ENCODE peak calls at places on chromosomes 11 and 22, in nine cellular contexts. S is testis; N is caudate nucleus; K is OCI-LY7; W is HCT116; M is brain microvascular endothelial cell; Y is aorta; H is tibial nerve; E is naive thymus-derived CD4-positive, alpha-beta T cell. V is an unnamed sample.
A peak's percentile ranks its signal among the peaks of the same experiment; 100 is the strongest.

GRCh38 chr11:77854838-77855237 is 33.9 kb downstream of the AAMDC start:
- DNase-seq in H (no peak), N (no peak), E (no peak), S (no peak), Y (no peak), M (no peak), K (peak; percentile 8), W (no peak), V (no peak)

GRCh38 chr22:31102441-31103081 is 4.8 kb downstream of the SELENOM start:
- DNase-seq in M (peak; percentile 78), W (no peak), S (no peak), Y (peak; percentile 94), H (peak; percentile 60), N (no peak), E (no peak), K (no peak), V (no peak)

GRCh38 chr22:44663256-44663999 is 38.6 kb upstream of the PRR5 start:
- DNase-seq in H (no peak), E (no peak), K (no peak), N (no peak), S (no peak), M (no peak), W (no peak), Y (peak; percentile 40), V (no peak)

GRCh38 chr11:119504366-119504765 is 81.4 kb upstream of the THY1 start:
- DNase-seq in W (no peak), K (no peak), N (no peak), S (no peak), Y (no peak), E (no peak), H (no peak), M (no peak), V (no peak)

GRCh38 chr11:72876147-72876546 is 61.9 kb downstream of the ATG16L2 start:
- DNase-seq in K (no peak), H (no peak), M (no peak), S (no peak), N (no peak), E (no peak), W (no peak), Y (no peak), V (no peak)

GRCh38 chr11:110091995-110092576 is 1.1 kb upstream of the ZC3H12C start:
- DNase-seq in N (no peak), W (peak; percentile 3), H (no peak), M (no peak), E (no peak), Y (no peak), K (no peak), S (peak; percentile 22), V (no peak)

GRCh38 chr11:60454212-60454611 is 1.4 kb upstream of the MS4A1 start:
- DNase-seq in H (no peak), K (peak; percentile 28), W (no peak), N (no peak), E (no peak), S (no peak), Y (no peak), M (no peak), V (no peak)

GRCh38 chr11:67664213-67664585 is 10.2 kb downstream of the ALDH3B2 start:
- DNase-seq in K (no peak), N (no peak), M (no peak), H (no peak), Y (no peak), E (no peak), W (no peak), S (no peak), V (no peak)

GRCh38 chr11:17218403-17218802 is 10.6 kb upstream of the PIK3C2A start:
- DNase-seq in H (no peak), N (no peak), K (no peak), M (no peak), S (no peak), Y (no peak), E (no peak), W (no peak), V (no peak)

GRCh38 chr11:60978546-60979380 is 7.3 kb downstream of the CD6 start:
- DNase-seq in N (no peak), M (no peak), W (no peak), S (peak; percentile 32), Y (no peak), E (peak; percentile 79), K (no peak), H (no peak), V (no peak)

GRCh38 chr11:91163619-91164451 is 941.0 kb upstream of the CHORDC1 start:
- DNase-seq in Y (no peak), S (no peak), N (no peak), E (no peak), W (no peak), K (no peak), M (peak; percentile 74), H (no peak), V (no peak)

GRCh38 chr11:117378966-117379865 is 51.6 kb downstream of the CEP164 start:
- DNase-seq in H (no peak), M (no peak), E (no peak), S (no peak), K (no peak), N (no peak), W (no peak), Y (no peak), V (no peak)

GRCh38 chr11:128195057-128195751 is 392.2 kb downstream of the ETS1 start:
- DNase-seq in H (no peak), N (no peak), W (no peak), Y (no peak), S (no peak), K (no peak), E (no peak), M (no peak), V (no peak)

GRCh38 chr11:83140691-83141455 is 16.1 kb upstream of the PCF11 start:
- DNase-seq in W (no peak), H (no peak), M (no peak), E (no peak), S (no peak), Y (no peak), K (peak; percentile 63), N (no peak), V (no peak)

GRCh38 chr22:44424867-44425351 is 73.1 kb downstream of the RTL6 start:
- DNase-seq in M (no peak), W (no peak), N (no peak), H (no peak), K (no peak), E (no peak), S (no peak), Y (peak; percentile 67), V (no peak)

GRCh38 chr11:33695051-33695566 is 5.5 kb downstream of the C11orf91 start:
- DNase-seq in H (no peak), W (no peak), M (no peak), S (no peak), K (no peak), E (no peak), Y (no peak), N (no peak), V (no peak)

GRCh38 chr11:16352707-16353106 is 3.6 kb downstream of the SOX6 start:
- DNase-seq in K (no peak), M (no peak), Y (no peak), W (no peak), N (no peak), H (no peak), E (no peak), S (no peak), V (no peak)

GRCh38 chr11:80096736-80097135 is 655.9 kb upstream of the TENM4 start:
- DNase-seq in H (no peak), K (no peak), M (peak; percentile 85), N (no peak), W (no peak), E (no peak), Y (no peak), S (no peak), V (no peak)

DNA sequence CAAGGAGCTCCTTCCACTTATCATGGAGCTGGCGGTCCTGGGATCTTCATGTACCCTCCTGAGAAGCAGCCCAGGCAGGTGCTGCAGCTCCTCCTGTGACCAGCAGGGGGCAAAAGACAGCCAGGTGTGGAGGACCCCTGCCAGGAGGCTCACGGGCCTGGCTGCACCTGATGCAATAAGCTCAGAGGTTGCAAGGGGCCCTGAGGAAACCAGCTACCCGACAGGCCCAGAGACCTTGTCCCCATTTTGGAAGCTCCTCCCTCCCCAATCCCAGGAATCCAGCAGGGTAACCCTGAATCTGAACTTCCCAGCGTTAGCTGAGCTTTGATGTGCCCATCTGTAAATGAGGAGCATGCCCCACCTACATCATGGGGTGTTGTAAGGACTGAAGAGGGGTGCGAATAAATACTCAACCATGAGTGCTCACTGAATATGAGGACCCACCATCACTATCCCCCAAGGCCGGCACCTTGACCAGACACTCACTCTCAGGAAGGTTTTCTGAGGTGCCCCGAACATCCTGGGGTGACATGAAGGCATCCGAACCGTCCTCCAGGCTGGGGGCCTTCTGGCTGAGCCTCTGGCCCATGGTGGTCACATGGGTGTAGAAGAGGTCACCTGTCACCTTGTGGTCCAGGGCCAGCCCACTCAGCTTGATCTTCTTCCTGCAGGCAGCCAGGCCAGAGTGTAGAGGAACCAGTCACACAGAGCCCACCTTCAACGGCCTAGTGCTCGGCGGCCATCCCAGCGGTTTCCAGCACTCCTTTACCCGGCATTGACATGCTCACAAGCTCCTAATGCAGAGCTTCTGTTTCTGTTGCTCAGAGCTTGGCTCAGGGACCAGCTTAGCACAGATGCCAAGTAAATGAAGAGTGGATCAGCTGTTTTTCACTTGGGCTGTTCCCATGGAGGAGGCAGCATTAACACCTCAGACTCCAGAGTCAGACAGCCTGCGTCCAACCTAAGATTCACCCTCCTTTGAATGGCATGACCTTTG is 21.7 kb downstream of the SLC43A1 start:
- DNase-seq in M (no peak), K (peak; percentile 91), Y (peak; percentile 85), W (peak; percentile 73), H (no peak), E (peak; percentile 65), S (peak; percentile 67), N (no peak), V (no peak)
- H3K27ac ChIP-seq in M (no peak overlapping the region), K (peak overlapping the region; percentile 75), Y (no peak overlapping the region), W (peak overlapping the region; percentile 37), H (no peak overlapping the region), E (no peak overlapping the region), S (no peak overlapping the region), N (no peak overlapping the region), V (no peak overlapping the region)

GRCh38 chr22:46201059-46201757 is 48.9 kb downstream of the CDPF1 start:
- DNase-seq in N (no peak), W (peak; percentile 46), S (no peak), H (no peak), Y (no peak), M (no peak), K (no peak), E (no peak), V (no peak)
- H3K27ac ChIP-seq in N (no peak overlapping the region), W (no peak overlapping the region), S (no peak overlapping the region), H (peak overlapping the region; percentile 43), Y (no peak overlapping the region), M (no peak overlapping the region), K (no peak overlapping the region), E (no peak overlapping the region), V (no peak overlapping the region)

DNA sequence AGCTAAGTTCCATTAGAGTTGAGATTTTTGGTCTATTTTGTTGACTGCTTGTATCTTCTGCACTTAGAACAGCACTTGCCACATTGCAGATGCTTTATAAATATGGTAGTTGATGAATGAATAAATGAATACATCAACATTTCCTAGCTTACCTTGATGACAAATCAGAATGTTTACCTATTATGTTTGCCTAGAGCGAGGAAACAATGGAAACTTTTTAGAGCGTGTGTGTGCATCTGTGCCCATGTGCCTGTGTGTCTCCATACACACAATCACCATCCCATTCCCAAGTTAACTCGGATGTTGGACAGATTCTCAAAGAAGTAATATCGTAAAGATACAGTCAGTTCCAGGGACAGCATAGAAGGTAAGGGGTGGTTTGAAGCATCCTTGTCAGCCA is 139.1 kb downstream of the DBX1 start:
- DNase-seq in H (no peak), N (no peak), M (no peak), Y (no peak), S (no peak), W (no peak), K (no peak), E (no peak), V (no peak)
- H3K27ac ChIP-seq in H (no peak overlapping the region), N (no peak overlapping the region), M (no peak overlapping the region), Y (no peak overlapping the region), S (no peak overlapping the region), W (no peak overlapping the region), K (no peak overlapping the region), E (no peak overlapping the region), V (no peak overlapping the region)

GRCh38 chr22:28983190-28983589 is 78.4 kb downstream of the C22orf31 start:
- DNase-seq in K (no peak), M (no peak), W (no peak), E (no peak), Y (no peak), S (no peak), N (no peak), H (no peak), V (no peak)
- H3K27ac ChIP-seq in K (no peak overlapping the region), M (no peak overlapping the region), W (no peak overlapping the region), E (no peak overlapping the region), Y (no peak overlapping the region), S (no peak overlapping the region), N (peak overlapping the region; percentile 30), H (no peak overlapping the region), V (no peak overlapping the region)